ENCODE peak calls at places on chromosome 12, in four cellular contexts. One of them, this sample, is unnamed. For H3K4me1, the result is how much of the 10 kb centered on the place peaks cover.

GRCh38 chr12:51247523-51248206 is 9.0 kb downstream of the DAZAP2 start:
- DNase-seq in SK-N-SH: no peak
- DNase-seq in GM12878: no peak
- DNase-seq in H1: no peak
- DNase-seq in this sample: no peak

GRCh38 chr12:42670719-42671118 is 81.2 kb upstream of the PRICKLE1 start:
- DNase-seq in SK-N-SH: no peak
- DNase-seq in GM12878: no peak
- DNase-seq in H1: no peak
- DNase-seq in this sample: no peak

GRCh38 chr12:89521348-89522238 is 3.0 kb downstream of the GALNT4 start:
- DNase-seq in SK-N-SH: no peak
- DNase-seq in GM12878: no peak
- DNase-seq in H1: no peak
- DNase-seq in this sample: peak

GRCh38 chr12:24750263-24750662 is 198.6 kb downstream of the BCAT1 start:
- DNase-seq in SK-N-SH: no peak
- DNase-seq in GM12878: no peak
- DNase-seq in H1: no peak
- DNase-seq in this sample: peak

GRCh38 chr12:69502342-69503081 is 32.3 kb downstream of the FRS2 start:
- DNase-seq in SK-N-SH: no peak
- DNase-seq in GM12878: no peak
- DNase-seq in H1: no peak
- DNase-seq in this sample: no peak

GRCh38 chr12:5222011-5222461 is 178.4 kb downstream of the KCNA5 start:
- DNase-seq in SK-N-SH: no peak
- DNase-seq in GM12878: no peak
- DNase-seq in H1: no peak
- DNase-seq in this sample: no peak

GRCh38 chr12:47844264-47845020 is 24.7 kb upstream of the HDAC7 start:
- DNase-seq in SK-N-SH: no peak
- DNase-seq in GM12878: no peak
- DNase-seq in H1: no peak
- DNase-seq in this sample: no peak

GRCh38 chr12:76029982-76030377 is 1.6 kb downstream of the PHLDA1 start:
- DNase-seq in SK-N-SH: peak
- DNase-seq in GM12878: no peak
- DNase-seq in H1: no peak
- DNase-seq in this sample: no peak

GRCh38 chr12:125341422-125341821 is 276.2 kb downstream of the AACS start:
- DNase-seq in SK-N-SH: no peak
- DNase-seq in GM12878: no peak
- DNase-seq in H1: no peak
- DNase-seq in this sample: no peak

GRCh38 chr12:22284871-22285270 is 49.6 kb downstream of the ST8SIA1 start:
- DNase-seq in SK-N-SH: no peak
- DNase-seq in GM12878: no peak
- DNase-seq in H1: no peak
- DNase-seq in this sample: no peak

GRCh38 chr12:84814664-84815245 is 97.8 kb downstream of the SLC6A15 start:
- DNase-seq in SK-N-SH: no peak
- DNase-seq in GM12878: no peak
- DNase-seq in H1: no peak
- DNase-seq in this sample: no peak

GRCh38 chr12:93019911-93020224 is 90.8 kb upstream of the EEA1 start:
- DNase-seq in SK-N-SH: no peak
- DNase-seq in GM12878: no peak
- DNase-seq in H1: no peak
- DNase-seq in this sample: no peak

GRCh38 chr12:122423258-122424165 is 1.0 kb upstream of the CLIP1 start:
- DNase-seq in SK-N-SH: peak
- DNase-seq in GM12878: no peak
- DNase-seq in H1: no peak
- DNase-seq in this sample: peak

GRCh38 chr12:64633940-64634337 is 23.6 kb downstream of the RASSF3 start:
- DNase-seq in SK-N-SH: no peak
- DNase-seq in GM12878: no peak
- DNase-seq in H1: no peak
- DNase-seq in this sample: peak

GRCh38 chr12:5809586-5809985 is 135.5 kb downstream of the ANO2 start:
- DNase-seq in SK-N-SH: no peak
- DNase-seq in GM12878: no peak
- DNase-seq in H1: no peak
- DNase-seq in this sample: no peak

GRCh38 chr12:45912774-45913173 is 77.6 kb downstream of the SCAF11 start:
- DNase-seq in SK-N-SH: peak
- DNase-seq in GM12878: no peak
- DNase-seq in H1: no peak
- DNase-seq in this sample: no peak

GRCh38 chr12:110005319-110005973 is 6.2 kb downstream of the ANKRD13A start:
- DNase-seq in SK-N-SH: no peak
- DNase-seq in GM12878: no peak
- DNase-seq in H1: no peak
- DNase-seq in this sample: no peak

GRCh38 chr12:5430639-5431603 is 987 bp upstream of the NTF3 start:
- DNase-seq in SK-N-SH: peak
- DNase-seq in GM12878: no peak
- DNase-seq in H1: no peak
- DNase-seq in this sample: no peak

GRCh38 chr12:50615534-50616296 is 110.9 kb downstream of the DIP2B start:
- DNase-seq in SK-N-SH: no peak
- DNase-seq in GM12878: no peak
- DNase-seq in H1: no peak
- DNase-seq in this sample: no peak

GRCh38 chr12:75137896-75138295 is 71.7 kb downstream of the KCNC2 start:
- DNase-seq in SK-N-SH: no peak
- DNase-seq in GM12878: no peak
- DNase-seq in H1: no peak
- DNase-seq in this sample: no peak

GRCh38 chr12:86275356-86275755 is 19.2 kb upstream of the MGAT4C start:
- DNase-seq in SK-N-SH: no peak
- DNase-seq in GM12878: no peak
- DNase-seq in H1: no peak
- DNase-seq in this sample: no peak

GRCh38 chr12:25126086-25126485 is 68.9 kb downstream of the DNAI7 start:
- DNase-seq in SK-N-SH: no peak
- DNase-seq in GM12878: no peak
- DNase-seq in H1: no peak
- DNase-seq in this sample: no peak

GRCh38 chr12:24600996-24601395 is 347.9 kb downstream of the BCAT1 start:
- DNase-seq in SK-N-SH: no peak
- DNase-seq in GM12878: no peak
- DNase-seq in H1: no peak
- DNase-seq in this sample: no peak

GRCh38 chr12:1805441-1806081 is 14.8 kb upstream of the LRTM2 start:
- DNase-seq in SK-N-SH: no peak
- DNase-seq in GM12878: no peak
- DNase-seq in H1: no peak
- DNase-seq in this sample: no peak

GRCh38 chr12:106000376-106001104 is 138.2 kb downstream of the NUAK1 start:
- DNase-seq in SK-N-SH: no peak
- DNase-seq in GM12878: no peak
- DNase-seq in H1: no peak
- DNase-seq in this sample: no peak

GRCh38 chr12:96766232-96766631 is 140.8 kb upstream of the NEDD1 start:
- DNase-seq in SK-N-SH: no peak
- DNase-seq in GM12878: no peak
- DNase-seq in H1: peak
- DNase-seq in this sample: peak

GRCh38 chr12:105369014-105369413 is 38.5 kb downstream of the C12orf75 start:
- DNase-seq in SK-N-SH: no peak
- DNase-seq in GM12878: no peak
- DNase-seq in H1: no peak
- DNase-seq in this sample: no peak

GRCh38 chr12:56522486-56523193 is 1.0 kb downstream of the RBMS2 start:
- DNase-seq in SK-N-SH: peak
- DNase-seq in GM12878: no peak
- DNase-seq in H1: no peak
- DNase-seq in this sample: no peak

GRCh38 chr12:39145175-39145999 is 240.0 kb upstream of the CPNE8 start:
- DNase-seq in SK-N-SH: peak
- DNase-seq in GM12878: no peak
- DNase-seq in H1: no peak
- DNase-seq in this sample: no peak

GRCh38 chr12:101695698-101696097 is 1.7 kb upstream of the CHPT1 start:
- DNase-seq in SK-N-SH: no peak
- DNase-seq in GM12878: no peak
- DNase-seq in H1: no peak
- DNase-seq in this sample: peak

GRCh38 chr12:75444444-75445136 is 36.0 kb upstream of the GLIPR1 start:
- DNase-seq in SK-N-SH: no peak
- DNase-seq in GM12878: no peak
- DNase-seq in H1: no peak
- DNase-seq in this sample: peak

GRCh38 chr12:30015661-30016060 is 231.9 kb upstream of the TMTC1 start:
- DNase-seq in SK-N-SH: no peak
- DNase-seq in GM12878: no peak
- DNase-seq in H1: no peak
- DNase-seq in this sample: no peak

GRCh38 chr12:90064759-90065158 is 356.1 kb upstream of the ATP2B1 start:
- DNase-seq in SK-N-SH: no peak
- DNase-seq in GM12878: no peak
- DNase-seq in H1: no peak
- DNase-seq in this sample: no peak

GRCh38 chr12:39329015-39329414 is 113.9 kb downstream of the KIF21A start:
- DNase-seq in SK-N-SH: no peak
- DNase-seq in GM12878: no peak
- DNase-seq in H1: no peak
- DNase-seq in this sample: no peak

GRCh38 chr12:56129210-56129691 is 1.2 kb downstream of the ESYT1 start:
- DNase-seq in SK-N-SH: peak
- DNase-seq in GM12878: no peak
- DNase-seq in H1: no peak
- DNase-seq in this sample: no peak

GRCh38 chr12:100671396-100672074 is 98.1 kb downstream of the GAS2L3 start:
- DNase-seq in SK-N-SH: no peak
- DNase-seq in GM12878: no peak
- DNase-seq in H1: no peak
- DNase-seq in this sample: peak

GRCh38 chr12:100669922-100670321 is 96.4 kb downstream of the GAS2L3 start:
- DNase-seq in SK-N-SH: no peak
- DNase-seq in GM12878: no peak
- DNase-seq in H1: no peak
- DNase-seq in this sample: no peak

GRCh38 chr12:100675432-100675831 is 101.9 kb downstream of the GAS2L3 start:
- DNase-seq in SK-N-SH: peak
- DNase-seq in GM12878: no peak
- DNase-seq in H1: no peak
- DNase-seq in this sample: no peak

GRCh38 chr12:100672075-100672592 is 98.7 kb downstream of the GAS2L3 start:
- DNase-seq in SK-N-SH: peak
- DNase-seq in GM12878: no peak
- DNase-seq in H1: no peak
- DNase-seq in this sample: peak

GRCh38 chr12:100674009-100674888 is 100.8 kb downstream of the GAS2L3 start:
- DNase-seq in SK-N-SH: no peak
- DNase-seq in GM12878: no peak
- DNase-seq in H1: no peak
- DNase-seq in this sample: no peak
- H3K4me1 ChIP-seq in SK-N-SH: under half
- H3K4me1 ChIP-seq in GM12878: under half
- H3K4me1 ChIP-seq in H1: under half
- H3K4me1 ChIP-seq in this sample: under half

DNA sequence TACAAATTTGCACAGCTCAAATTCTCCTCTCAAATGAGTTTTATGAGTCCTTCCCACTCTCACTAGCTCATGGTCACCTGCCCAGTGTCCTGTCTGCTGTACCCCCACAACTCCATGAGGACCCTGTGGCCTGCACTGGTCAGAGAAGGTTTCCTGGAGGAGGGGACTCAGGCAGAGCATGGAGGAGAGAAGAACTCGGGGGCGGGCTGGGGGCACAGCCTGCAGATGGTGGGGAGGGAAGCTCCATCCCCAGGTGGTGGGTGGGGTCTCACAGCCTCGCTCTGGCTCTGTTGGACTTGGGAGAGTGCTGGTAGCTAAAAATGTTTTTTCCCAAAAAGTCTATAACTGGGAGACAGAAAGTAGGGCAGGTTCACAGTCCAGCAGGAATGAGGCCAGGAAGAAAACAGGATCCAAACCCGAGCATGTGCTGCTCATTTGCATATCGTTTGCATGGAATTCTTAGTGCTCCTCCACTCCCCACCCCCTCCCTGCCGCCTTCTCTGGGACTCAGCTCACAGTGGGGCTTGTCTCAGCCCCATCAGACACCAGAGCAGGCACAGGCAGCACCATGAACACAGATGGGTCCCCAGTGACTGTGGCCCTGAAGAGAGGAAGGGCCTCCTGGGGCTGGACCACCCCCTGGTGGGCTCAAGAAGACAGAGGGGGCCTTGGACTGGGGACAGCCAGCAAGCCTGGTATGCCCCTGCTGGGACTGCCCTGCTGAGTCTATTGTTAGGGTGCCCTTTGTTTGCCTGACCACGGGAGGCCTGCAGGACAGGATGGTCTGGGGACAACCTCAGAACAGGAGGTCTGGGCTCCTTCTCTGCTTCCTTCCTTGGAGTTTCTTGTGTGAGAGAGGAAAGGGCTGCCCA is 67.1 kb upstream of the SFSWAP start:
- DNase-seq in SK-N-SH: no peak
- DNase-seq in GM12878: no peak
- DNase-seq in H1: no peak
- DNase-seq in this sample: no peak
- TF ChIP-seq TCF12 in SK-N-SH: no peak
- TF ChIP-seq TCF12 in GM12878: no peak
- TF ChIP-seq TCF12 in H1: no peak
- TF ChIP-seq TCF12 in this sample: no peak

DNA sequence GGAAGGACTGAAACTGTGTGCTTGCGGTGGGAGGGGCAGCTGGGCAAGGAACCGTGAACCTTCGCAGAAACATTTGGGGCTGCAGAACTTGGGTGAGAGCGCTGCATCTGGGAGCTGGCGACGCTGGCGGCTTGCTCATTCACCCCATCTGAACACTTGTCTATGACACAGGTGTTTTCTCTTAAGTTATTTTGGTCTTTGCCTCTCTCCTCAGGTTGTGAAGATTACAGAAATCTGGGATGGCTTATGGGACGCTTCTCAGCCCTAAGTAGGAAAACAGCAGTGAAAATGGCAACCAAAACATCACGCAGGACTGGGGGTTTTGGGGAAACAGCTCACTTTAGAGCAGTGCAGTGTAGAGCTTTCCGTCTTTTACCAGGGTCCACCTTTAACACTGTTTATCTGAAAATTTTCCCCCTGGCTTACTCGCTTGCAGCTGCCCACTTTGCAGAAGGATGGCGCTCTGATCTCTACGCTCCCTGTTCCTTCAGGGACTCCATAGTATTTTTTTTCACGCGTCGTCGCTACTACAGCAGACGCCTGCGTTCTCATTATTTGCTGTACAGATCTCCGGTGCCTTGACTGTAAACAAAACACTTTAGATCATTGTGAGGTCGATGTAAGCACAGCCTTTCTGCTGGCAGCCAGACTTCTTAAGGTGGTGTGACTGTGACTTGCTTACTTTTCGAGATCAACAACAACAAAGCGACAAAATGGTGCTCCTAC is 2.7 kb upstream of the CDKN1B start:
- DNase-seq in SK-N-SH: no peak
- DNase-seq in GM12878: no peak
- DNase-seq in H1: no peak
- DNase-seq in this sample: no peak
- H3K9ac ChIP-seq in SK-N-SH: no peak
- H3K9ac ChIP-seq in GM12878: peak
- H3K9ac ChIP-seq in H1: no peak
- H3K9ac ChIP-seq in this sample: peak

GRCh38 chr12:27009926-27010325 is 4.3 kb downstream of the TM7SF3 start:
- DNase-seq in SK-N-SH: no peak
- DNase-seq in GM12878: no peak
- DNase-seq in H1: no peak
- DNase-seq in this sample: no peak
- H3K4me1 ChIP-seq in SK-N-SH: under half
- H3K4me1 ChIP-seq in GM12878: under half
- H3K4me1 ChIP-seq in H1: under half
- H3K4me1 ChIP-seq in this sample: half or more